ENCODE peak calls at places on chromosomes 6 and 20, in six cellular contexts. M is tibial nerve, Y is transverse colon, O is ovary, B is A549, I is HepG2. G is an unnamed sample.

GRCh38 chr6:13762648-13763441 is 51.2 kb upstream of the RANBP9 start:
- DNase-seq in I (no peak), B (no peak), O (no peak), Y (peak), M (peak), G (no peak)

GRCh38 chr6:52929321-52930164 is 20.0 kb upstream of the GSTA3 start:
- DNase-seq in B (peak), O (no peak), I (peak), M (no peak), Y (no peak), G (peak)

GRCh38 chr20:7989379-7989778 is 30.2 kb downstream of the TMX4 start:
- DNase-seq in O (no peak), M (no peak), B (peak), Y (no peak), I (no peak), G (no peak)

GRCh38 chr20:36304786-36305495 is 1.2 kb upstream of the DLGAP4 start:
- DNase-seq in I (no peak), O (no peak), B (no peak), Y (no peak), M (no peak), G (peak)

GRCh38 chr6:108714774-108715414 is 133.3 kb upstream of the ARMC2 start:
- DNase-seq in B (no peak), O (no peak), Y (no peak), M (no peak), I (peak), G (no peak)

GRCh38 chr6:125930810-125931418 is 25.7 kb upstream of the HINT3 start:
- DNase-seq in I (no peak), M (no peak), B (no peak), Y (no peak), O (no peak), G (no peak)

GRCh38 chr20:373171-373890 is 7.2 kb upstream of the TRIB3 start:
- DNase-seq in Y (no peak), B (peak), M (no peak), O (no peak), I (peak), G (no peak)

GRCh38 chr6:168286116-168286515 is 33.5 kb downstream of the DACT2 start:
- DNase-seq in Y (no peak), O (no peak), B (no peak), M (no peak), I (peak), G (no peak)

GRCh38 chr6:15887491-15888461 is 224.9 kb upstream of the DTNBP1 start:
- DNase-seq in B (no peak), I (no peak), M (no peak), O (no peak), Y (no peak), G (no peak)

GRCh38 chr20:24700166-24700860 is 230.9 kb downstream of the SYNDIG1 start:
- DNase-seq in O (no peak), B (no peak), I (no peak), M (peak), Y (no peak), G (peak)

GRCh38 chr6:19478992-19479391 is 358.2 kb upstream of the ID4 start:
- DNase-seq in B (no peak), O (no peak), Y (no peak), I (no peak), M (no peak), G (no peak)

GRCh38 chr6:150410906-150411305 is 42.1 kb downstream of the IYD start:
- DNase-seq in O (no peak), M (no peak), B (no peak), Y (no peak), I (no peak), G (no peak)
- H3K27ac ChIP-seq in O (no peak), M (no peak), B (no peak), Y (no peak), I (no peak), G (no peak)

GRCh38 chr6:10248378-10248843 is 166.5 kb downstream of the TFAP2A start:
- DNase-seq in Y (no peak), I (no peak), B (no peak), O (no peak), M (no peak), G (no peak)
- TF ChIP-seq EP300 in Y (no peak), I (no peak), B (no peak), O (no peak), M (no peak), G (no peak)

GRCh38 chr6:12420626-12421025 is 130.5 kb downstream of the EDN1 start:
- DNase-seq in O (no peak), B (peak), Y (no peak), I (no peak), M (no peak), G (no peak)
- H3K27ac ChIP-seq in O (no peak), B (peak), Y (no peak), I (no peak), M (no peak), G (no peak)

DNA sequence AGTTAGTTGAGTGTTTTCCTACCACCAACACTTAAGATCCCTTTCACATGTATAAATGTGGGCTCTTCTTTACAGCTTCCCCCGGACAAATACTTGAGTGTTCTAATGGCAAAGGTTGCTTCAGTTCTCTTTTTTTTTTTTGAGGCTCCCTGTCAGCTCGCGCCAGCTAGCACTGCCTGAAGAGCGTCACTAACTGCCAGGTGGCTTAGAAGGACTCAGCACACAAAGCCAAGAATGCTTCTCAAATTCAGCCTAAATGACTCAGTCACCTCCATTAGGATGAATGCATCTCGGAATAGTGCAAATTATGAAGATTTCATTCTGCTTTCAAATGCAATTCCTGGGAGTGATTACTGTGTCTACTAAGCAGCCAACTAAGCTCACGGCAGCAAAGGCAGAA is 150.7 kb upstream of the BTBD3 start:
- DNase-seq in O (no peak), B (no peak), Y (no peak), M (no peak), I (no peak), G (no peak)
- TF ChIP-seq EP300 in O (no peak), B (no peak), Y (no peak), M (no peak), I (no peak), G (no peak)

GRCh38 chr6:132715204-132715603 is 1.3 kb upstream of the VNN1 start:
- DNase-seq in B (peak), I (peak), M (no peak), Y (peak), O (peak), G (peak)

GRCh38 chr6:132712366-132712765 is 1.5 kb downstream of the VNN1 start:
- DNase-seq in O (no peak), B (peak), I (no peak), M (no peak), Y (no peak), G (no peak)

GRCh38 chr6:132716238-132716637 is 2.4 kb upstream of the VNN1 start:
- DNase-seq in B (no peak), Y (no peak), O (no peak), I (no peak), M (no peak), G (no peak)

GRCh38 chr6:132714160-132714559 is 305 bp upstream of the VNN1 start:
- DNase-seq in I (no peak), B (no peak), O (no peak), M (no peak), Y (no peak), G (no peak)

DNA sequence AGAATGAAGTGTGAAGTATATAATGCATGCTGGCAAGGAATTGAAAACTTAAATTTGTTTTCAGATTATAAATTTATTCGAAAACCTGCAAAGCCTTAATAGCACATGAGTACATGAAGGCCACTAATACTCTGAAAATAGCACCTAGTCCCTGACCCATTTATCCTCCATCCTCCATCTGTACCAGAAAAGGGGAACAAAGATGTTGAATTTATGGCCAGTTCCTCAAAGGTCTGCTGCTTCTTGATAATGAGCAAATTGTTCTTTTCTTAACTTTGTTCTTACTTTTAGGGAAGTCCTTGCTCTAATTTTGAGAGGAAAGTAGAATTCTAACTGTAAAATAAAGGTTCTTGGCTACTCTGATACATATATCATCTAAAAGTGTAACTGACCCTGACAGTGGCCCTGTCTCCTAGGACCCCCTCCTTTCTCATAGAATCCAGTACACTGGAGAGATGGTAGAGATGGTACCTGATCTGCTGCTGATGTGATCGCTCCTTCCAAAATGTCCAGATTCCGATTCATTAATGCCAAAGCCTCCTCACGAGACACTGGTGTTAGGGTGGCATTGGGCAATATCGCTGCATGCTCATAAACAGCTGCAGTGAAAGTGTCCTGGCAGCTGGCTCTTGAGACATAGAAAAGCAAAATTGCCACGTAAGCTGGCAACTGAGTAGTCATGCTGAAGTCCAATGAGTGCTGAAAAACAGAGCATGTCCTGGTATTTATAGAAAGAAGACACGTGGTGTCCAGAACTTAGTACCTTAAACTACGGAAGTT is at the start of gene VNN1:
- DNase-seq in M (peak), O (no peak), B (no peak), Y (peak), I (no peak), G (no peak)
- H3K27ac ChIP-seq in M (no peak), O (no peak), B (no peak), Y (peak), I (no peak), G (peak)

DNA sequence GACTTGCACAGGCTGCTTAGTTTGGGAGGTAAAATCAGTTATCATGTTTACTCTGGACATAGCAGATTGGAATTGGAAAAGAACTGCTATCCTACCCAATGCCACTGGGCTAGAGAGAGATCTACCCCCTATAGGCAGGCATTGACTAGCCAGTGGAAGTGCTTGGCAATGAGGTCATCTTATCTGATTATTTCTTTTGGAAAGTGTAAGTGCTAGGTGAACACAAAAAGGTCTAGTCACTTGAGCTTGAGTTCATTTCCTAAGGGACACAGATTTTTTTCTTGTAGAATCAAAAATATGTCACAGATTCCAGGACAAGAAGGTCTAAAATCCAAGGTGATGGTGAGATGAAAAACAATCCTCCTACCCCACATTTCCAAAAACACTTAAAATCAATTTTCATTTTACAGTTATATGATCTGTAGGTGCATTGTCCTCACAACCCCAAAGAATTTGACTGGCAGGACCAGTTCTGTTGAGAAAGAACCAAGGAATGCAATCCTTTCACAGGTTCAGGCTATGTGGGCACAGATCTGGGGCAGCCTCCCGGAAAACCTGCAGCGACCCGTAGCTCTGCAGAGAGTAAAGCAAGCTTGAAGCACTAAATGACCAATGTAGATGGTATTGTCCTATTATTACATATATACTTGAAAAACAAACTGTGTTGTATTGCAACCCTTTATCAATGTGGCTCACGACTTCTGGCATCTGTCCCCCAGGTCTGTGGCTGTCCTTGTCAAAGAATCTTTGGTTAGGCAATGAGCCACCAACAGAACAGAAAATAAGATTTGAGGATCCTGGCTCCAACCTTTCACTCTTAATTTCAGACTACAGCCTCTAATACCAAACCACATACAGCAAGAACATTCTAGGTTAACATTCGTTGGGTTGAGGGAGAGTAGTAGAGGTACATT is 67.3 kb upstream of the ADTRP start:
- DNase-seq in O (no peak), Y (no peak), I (no peak), B (no peak), M (no peak), G (no peak)
- TF ChIP-seq EP300 in O (no peak), Y (no peak), I (no peak), B (no peak), M (no peak), G (no peak)

DNA sequence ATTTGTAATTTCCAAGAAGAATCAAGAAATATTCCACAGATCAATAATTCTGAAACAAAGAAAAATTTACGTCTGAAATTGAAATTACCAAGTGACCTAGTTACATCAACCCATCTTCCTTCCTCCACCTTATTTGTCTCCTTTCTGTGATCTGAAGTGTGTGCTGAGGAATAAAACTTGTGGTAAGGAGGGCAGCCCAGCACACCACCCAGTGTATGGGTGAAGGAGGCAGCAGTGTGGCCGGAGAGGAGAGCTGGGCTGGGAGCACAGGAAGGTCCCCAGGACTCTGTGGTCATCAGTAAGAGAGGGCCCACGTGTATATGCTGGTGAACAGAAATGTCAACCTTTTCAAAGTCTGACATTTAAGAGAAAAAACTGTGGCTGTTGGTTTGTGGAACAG is 11.3 kb upstream of the CCR6 start:
- DNase-seq in M (no peak), I (no peak), Y (no peak), B (no peak), O (no peak), G (no peak)
- H3K27ac ChIP-seq in M (no peak), I (no peak), Y (peak), B (no peak), O (no peak), G (no peak)

G was measured in stomach.